ENCODE peak calls at places on chromosomes 16 and 17, in nine cellular contexts. One of them, this sample, is unnamed.

GRCh38 chr16:79902351-79902750 is 301.8 kb upstream of the MAF start:
- DNase-seq in GM04504: no peak
- DNase-seq in stimulated activated CD4-positive, alpha-beta T cell treated with anti-CD3 and anti-CD28 coated beads, TNF-alpha, amount 100 ng/mL, for 4 hours: no peak
- DNase-seq in A172: no peak
- DNase-seq in psoas muscle: no peak
- DNase-seq in WTC11: no peak
- DNase-seq in HFF-Myc: no peak
- DNase-seq in activated naive CD4-positive, alpha-beta T cell treated with anti-CD3 and anti-CD28 coated beads, Interleukin-2, amount 10 ng/mL, durations not matched to agents 7 days and 5 days: no peak
- DNase-seq in head of caudate nucleus: no peak
- DNase-seq in this sample: no peak

GRCh38 chr17:1568950-1569810 is 6.6 kb upstream of the PITPNA start:
- DNase-seq in GM04504: no peak
- DNase-seq in stimulated activated CD4-positive, alpha-beta T cell treated with anti-CD3 and anti-CD28 coated beads, TNF-alpha, amount 100 ng/mL, for 4 hours: no peak
- DNase-seq in A172: no peak
- DNase-seq in psoas muscle: no peak
- DNase-seq in WTC11: no peak
- DNase-seq in HFF-Myc: no peak
- DNase-seq in activated naive CD4-positive, alpha-beta T cell treated with anti-CD3 and anti-CD28 coated beads, Interleukin-2, amount 10 ng/mL, durations not matched to agents 7 days and 5 days: no peak
- DNase-seq in head of caudate nucleus: no peak
- DNase-seq in this sample: no peak

GRCh38 chr17:62735027-62735651 is 73.0 kb downstream of the MARCHF10 start:
- DNase-seq in GM04504: no peak
- DNase-seq in stimulated activated CD4-positive, alpha-beta T cell treated with anti-CD3 and anti-CD28 coated beads, TNF-alpha, amount 100 ng/mL, for 4 hours: no peak
- DNase-seq in A172: no peak
- DNase-seq in psoas muscle: no peak
- DNase-seq in WTC11: no peak
- DNase-seq in HFF-Myc: no peak
- DNase-seq in activated naive CD4-positive, alpha-beta T cell treated with anti-CD3 and anti-CD28 coated beads, Interleukin-2, amount 10 ng/mL, durations not matched to agents 7 days and 5 days: no peak
- DNase-seq in head of caudate nucleus: no peak
- DNase-seq in this sample: no peak

GRCh38 chr16:5487728-5488127 is 390.1 kb upstream of the EEF2KMT start:
- DNase-seq in GM04504: no peak
- DNase-seq in stimulated activated CD4-positive, alpha-beta T cell treated with anti-CD3 and anti-CD28 coated beads, TNF-alpha, amount 100 ng/mL, for 4 hours: no peak
- DNase-seq in A172: no peak
- DNase-seq in psoas muscle: no peak
- DNase-seq in WTC11: no peak
- DNase-seq in HFF-Myc: no peak
- DNase-seq in activated naive CD4-positive, alpha-beta T cell treated with anti-CD3 and anti-CD28 coated beads, Interleukin-2, amount 10 ng/mL, durations not matched to agents 7 days and 5 days: no peak
- DNase-seq in head of caudate nucleus: no peak
- DNase-seq in this sample: no peak

GRCh38 chr16:56671706-56672105 is 2.1 kb downstream of the MT1H start:
- DNase-seq in GM04504: no peak
- DNase-seq in stimulated activated CD4-positive, alpha-beta T cell treated with anti-CD3 and anti-CD28 coated beads, TNF-alpha, amount 100 ng/mL, for 4 hours: no peak
- DNase-seq in A172: no peak
- DNase-seq in psoas muscle: no peak
- DNase-seq in WTC11: no peak
- DNase-seq in HFF-Myc: no peak
- DNase-seq in activated naive CD4-positive, alpha-beta T cell treated with anti-CD3 and anti-CD28 coated beads, Interleukin-2, amount 10 ng/mL, durations not matched to agents 7 days and 5 days: no peak
- DNase-seq in head of caudate nucleus: no peak
- DNase-seq in this sample: no peak

GRCh38 chr17:7862692-7863437 is 5.1 kb downstream of the CYB5D1 start:
- DNase-seq in GM04504: no peak
- DNase-seq in stimulated activated CD4-positive, alpha-beta T cell treated with anti-CD3 and anti-CD28 coated beads, TNF-alpha, amount 100 ng/mL, for 4 hours: no peak
- DNase-seq in A172: peak; percentile 36
- DNase-seq in psoas muscle: no peak
- DNase-seq in WTC11: peak; percentile 77
- DNase-seq in HFF-Myc: no peak
- DNase-seq in activated naive CD4-positive, alpha-beta T cell treated with anti-CD3 and anti-CD28 coated beads, Interleukin-2, amount 10 ng/mL, durations not matched to agents 7 days and 5 days: peak; percentile 66
- DNase-seq in head of caudate nucleus: peak; percentile 69
- DNase-seq in this sample: peak; percentile 34

GRCh38 chr16:4057439-4057877 is 58.8 kb downstream of the ADCY9 start:
- DNase-seq in GM04504: no peak
- DNase-seq in stimulated activated CD4-positive, alpha-beta T cell treated with anti-CD3 and anti-CD28 coated beads, TNF-alpha, amount 100 ng/mL, for 4 hours: no peak
- DNase-seq in A172: no peak
- DNase-seq in psoas muscle: no peak
- DNase-seq in WTC11: no peak
- DNase-seq in HFF-Myc: no peak
- DNase-seq in activated naive CD4-positive, alpha-beta T cell treated with anti-CD3 and anti-CD28 coated beads, Interleukin-2, amount 10 ng/mL, durations not matched to agents 7 days and 5 days: no peak
- DNase-seq in head of caudate nucleus: no peak
- DNase-seq in this sample: no peak

GRCh38 chr17:59840329-59840907 is 52.3 kb downstream of the TUBD1 start:
- DNase-seq in GM04504: no peak
- DNase-seq in stimulated activated CD4-positive, alpha-beta T cell treated with anti-CD3 and anti-CD28 coated beads, TNF-alpha, amount 100 ng/mL, for 4 hours: no peak
- DNase-seq in A172: no peak
- DNase-seq in psoas muscle: no peak
- DNase-seq in WTC11: peak; percentile 45
- DNase-seq in HFF-Myc: no peak
- DNase-seq in activated naive CD4-positive, alpha-beta T cell treated with anti-CD3 and anti-CD28 coated beads, Interleukin-2, amount 10 ng/mL, durations not matched to agents 7 days and 5 days: no peak
- DNase-seq in head of caudate nucleus: no peak
- DNase-seq in this sample: no peak

GRCh38 chr17:73770115-73770848 is 126.0 kb upstream of the SDK2 start:
- DNase-seq in GM04504: peak; percentile 59
- DNase-seq in stimulated activated CD4-positive, alpha-beta T cell treated with anti-CD3 and anti-CD28 coated beads, TNF-alpha, amount 100 ng/mL, for 4 hours: no peak
- DNase-seq in A172: peak; percentile 93
- DNase-seq in psoas muscle: peak; percentile 81
- DNase-seq in WTC11: no peak
- DNase-seq in HFF-Myc: peak; percentile 50
- DNase-seq in activated naive CD4-positive, alpha-beta T cell treated with anti-CD3 and anti-CD28 coated beads, Interleukin-2, amount 10 ng/mL, durations not matched to agents 7 days and 5 days: no peak
- DNase-seq in head of caudate nucleus: peak; percentile 83
- DNase-seq in this sample: peak; percentile 26

GRCh38 chr17:63718981-63719380 is 19.1 kb upstream of the LIMD2 start:
- DNase-seq in GM04504: no peak
- DNase-seq in stimulated activated CD4-positive, alpha-beta T cell treated with anti-CD3 and anti-CD28 coated beads, TNF-alpha, amount 100 ng/mL, for 4 hours: no peak
- DNase-seq in A172: no peak
- DNase-seq in psoas muscle: no peak
- DNase-seq in WTC11: no peak
- DNase-seq in HFF-Myc: no peak
- DNase-seq in activated naive CD4-positive, alpha-beta T cell treated with anti-CD3 and anti-CD28 coated beads, Interleukin-2, amount 10 ng/mL, durations not matched to agents 7 days and 5 days: no peak
- DNase-seq in head of caudate nucleus: no peak
- DNase-seq in this sample: no peak

GRCh38 chr17:81940538-81941483 is 3.7 kb upstream of the PYCR1 start:
- DNase-seq in GM04504: no peak
- DNase-seq in stimulated activated CD4-positive, alpha-beta T cell treated with anti-CD3 and anti-CD28 coated beads, TNF-alpha, amount 100 ng/mL, for 4 hours: no peak
- DNase-seq in A172: no peak
- DNase-seq in psoas muscle: no peak
- DNase-seq in WTC11: no peak
- DNase-seq in HFF-Myc: no peak
- DNase-seq in activated naive CD4-positive, alpha-beta T cell treated with anti-CD3 and anti-CD28 coated beads, Interleukin-2, amount 10 ng/mL, durations not matched to agents 7 days and 5 days: no peak
- DNase-seq in head of caudate nucleus: no peak
- DNase-seq in this sample: no peak

GRCh38 chr17:30095507-30096244 is 20.9 kb upstream of the NSRP1 start:
- DNase-seq in GM04504: peak; percentile 35
- DNase-seq in stimulated activated CD4-positive, alpha-beta T cell treated with anti-CD3 and anti-CD28 coated beads, TNF-alpha, amount 100 ng/mL, for 4 hours: no peak
- DNase-seq in A172: peak; percentile 81
- DNase-seq in psoas muscle: no peak
- DNase-seq in WTC11: no peak
- DNase-seq in HFF-Myc: no peak
- DNase-seq in activated naive CD4-positive, alpha-beta T cell treated with anti-CD3 and anti-CD28 coated beads, Interleukin-2, amount 10 ng/mL, durations not matched to agents 7 days and 5 days: peak; percentile 28
- DNase-seq in head of caudate nucleus: no peak
- DNase-seq in this sample: no peak

GRCh38 chr17:38428150-38428642 is at the start of gene ARHGAP23:
- DNase-seq in GM04504: no peak
- DNase-seq in stimulated activated CD4-positive, alpha-beta T cell treated with anti-CD3 and anti-CD28 coated beads, TNF-alpha, amount 100 ng/mL, for 4 hours: peak; percentile 19
- DNase-seq in A172: peak; percentile 69
- DNase-seq in psoas muscle: peak; percentile 86
- DNase-seq in WTC11: no peak
- DNase-seq in HFF-Myc: no peak
- DNase-seq in activated naive CD4-positive, alpha-beta T cell treated with anti-CD3 and anti-CD28 coated beads, Interleukin-2, amount 10 ng/mL, durations not matched to agents 7 days and 5 days: peak; percentile 58
- DNase-seq in head of caudate nucleus: peak; percentile 76
- DNase-seq in this sample: peak; percentile 62

GRCh38 chr17:8076502-8077266 is 10.8 kb downstream of the ALOX12B start:
- DNase-seq in GM04504: no peak
- DNase-seq in stimulated activated CD4-positive, alpha-beta T cell treated with anti-CD3 and anti-CD28 coated beads, TNF-alpha, amount 100 ng/mL, for 4 hours: no peak
- DNase-seq in A172: no peak
- DNase-seq in psoas muscle: no peak
- DNase-seq in WTC11: no peak
- DNase-seq in HFF-Myc: no peak
- DNase-seq in activated naive CD4-positive, alpha-beta T cell treated with anti-CD3 and anti-CD28 coated beads, Interleukin-2, amount 10 ng/mL, durations not matched to agents 7 days and 5 days: no peak
- DNase-seq in head of caudate nucleus: no peak
- DNase-seq in this sample: no peak

GRCh38 chr17:76266244-76266938 is 1.2 kb downstream of the UBALD2 start:
- DNase-seq in GM04504: no peak
- DNase-seq in stimulated activated CD4-positive, alpha-beta T cell treated with anti-CD3 and anti-CD28 coated beads, TNF-alpha, amount 100 ng/mL, for 4 hours: no peak
- DNase-seq in A172: peak; percentile 33
- DNase-seq in psoas muscle: no peak
- DNase-seq in WTC11: no peak
- DNase-seq in HFF-Myc: no peak
- DNase-seq in activated naive CD4-positive, alpha-beta T cell treated with anti-CD3 and anti-CD28 coated beads, Interleukin-2, amount 10 ng/mL, durations not matched to agents 7 days and 5 days: peak; percentile 65
- DNase-seq in head of caudate nucleus: no peak
- DNase-seq in this sample: no peak

GRCh38 chr16:19138601-19139000 is 24.8 kb downstream of the ITPRIPL2 start:
- DNase-seq in GM04504: peak; percentile 81
- DNase-seq in stimulated activated CD4-positive, alpha-beta T cell treated with anti-CD3 and anti-CD28 coated beads, TNF-alpha, amount 100 ng/mL, for 4 hours: no peak
- DNase-seq in A172: peak; percentile 63
- DNase-seq in psoas muscle: peak; percentile 80
- DNase-seq in WTC11: no peak
- DNase-seq in HFF-Myc: peak; percentile 60
- DNase-seq in activated naive CD4-positive, alpha-beta T cell treated with anti-CD3 and anti-CD28 coated beads, Interleukin-2, amount 10 ng/mL, durations not matched to agents 7 days and 5 days: no peak
- DNase-seq in head of caudate nucleus: no peak
- DNase-seq in this sample: no peak

GRCh38 chr17:35498429-35499178 is 38.9 kb downstream of the SLFN12L start:
- DNase-seq in GM04504: no peak
- DNase-seq in stimulated activated CD4-positive, alpha-beta T cell treated with anti-CD3 and anti-CD28 coated beads, TNF-alpha, amount 100 ng/mL, for 4 hours: no peak
- DNase-seq in A172: no peak
- DNase-seq in psoas muscle: no peak
- DNase-seq in WTC11: no peak
- DNase-seq in HFF-Myc: no peak
- DNase-seq in activated naive CD4-positive, alpha-beta T cell treated with anti-CD3 and anti-CD28 coated beads, Interleukin-2, amount 10 ng/mL, durations not matched to agents 7 days and 5 days: no peak
- DNase-seq in head of caudate nucleus: no peak
- DNase-seq in this sample: no peak

GRCh38 chr16:47694543-47694942 is 233.4 kb downstream of the PHKB start:
- DNase-seq in GM04504: no peak
- DNase-seq in stimulated activated CD4-positive, alpha-beta T cell treated with anti-CD3 and anti-CD28 coated beads, TNF-alpha, amount 100 ng/mL, for 4 hours: no peak
- DNase-seq in A172: no peak
- DNase-seq in psoas muscle: no peak
- DNase-seq in WTC11: peak; percentile 22
- DNase-seq in HFF-Myc: no peak
- DNase-seq in activated naive CD4-positive, alpha-beta T cell treated with anti-CD3 and anti-CD28 coated beads, Interleukin-2, amount 10 ng/mL, durations not matched to agents 7 days and 5 days: peak; percentile 23
- DNase-seq in head of caudate nucleus: no peak
- DNase-seq in this sample: no peak

GRCh38 chr17:4951486-4951885 is 567 bp downstream of the ENO3 start:
- DNase-seq in GM04504: no peak
- DNase-seq in stimulated activated CD4-positive, alpha-beta T cell treated with anti-CD3 and anti-CD28 coated beads, TNF-alpha, amount 100 ng/mL, for 4 hours: no peak
- DNase-seq in A172: no peak
- DNase-seq in psoas muscle: peak; percentile 78
- DNase-seq in WTC11: no peak
- DNase-seq in HFF-Myc: no peak
- DNase-seq in activated naive CD4-positive, alpha-beta T cell treated with anti-CD3 and anti-CD28 coated beads, Interleukin-2, amount 10 ng/mL, durations not matched to agents 7 days and 5 days: no peak
- DNase-seq in head of caudate nucleus: no peak
- DNase-seq in this sample: no peak

GRCh38 chr17:45814622-45815606 is 29.8 kb upstream of the SPPL2C start:
- DNase-seq in GM04504: no peak
- DNase-seq in stimulated activated CD4-positive, alpha-beta T cell treated with anti-CD3 and anti-CD28 coated beads, TNF-alpha, amount 100 ng/mL, for 4 hours: no peak
- DNase-seq in A172: no peak
- DNase-seq in psoas muscle: no peak
- DNase-seq in WTC11: no peak
- DNase-seq in HFF-Myc: no peak
- DNase-seq in activated naive CD4-positive, alpha-beta T cell treated with anti-CD3 and anti-CD28 coated beads, Interleukin-2, amount 10 ng/mL, durations not matched to agents 7 days and 5 days: no peak
- DNase-seq in head of caudate nucleus: no peak
- DNase-seq in this sample: no peak

GRCh38 chr17:32486701-32487459 is at the start of gene CDK5R1:
- DNase-seq in GM04504: no peak
- DNase-seq in stimulated activated CD4-positive, alpha-beta T cell treated with anti-CD3 and anti-CD28 coated beads, TNF-alpha, amount 100 ng/mL, for 4 hours: peak; percentile 41
- DNase-seq in A172: peak; percentile 68
- DNase-seq in psoas muscle: peak; percentile 86
- DNase-seq in WTC11: peak; percentile 77
- DNase-seq in HFF-Myc: no peak
- DNase-seq in activated naive CD4-positive, alpha-beta T cell treated with anti-CD3 and anti-CD28 coated beads, Interleukin-2, amount 10 ng/mL, durations not matched to agents 7 days and 5 days: peak; percentile 83
- DNase-seq in head of caudate nucleus: peak; percentile 75
- DNase-seq in this sample: no peak

GRCh38 chr17:47363171-47363570 is 39.4 kb downstream of the EFCAB13 start:
- DNase-seq in GM04504: no peak
- DNase-seq in stimulated activated CD4-positive, alpha-beta T cell treated with anti-CD3 and anti-CD28 coated beads, TNF-alpha, amount 100 ng/mL, for 4 hours: no peak
- DNase-seq in A172: no peak
- DNase-seq in psoas muscle: no peak
- DNase-seq in WTC11: no peak
- DNase-seq in HFF-Myc: no peak
- DNase-seq in activated naive CD4-positive, alpha-beta T cell treated with anti-CD3 and anti-CD28 coated beads, Interleukin-2, amount 10 ng/mL, durations not matched to agents 7 days and 5 days: no peak
- DNase-seq in head of caudate nucleus: no peak
- DNase-seq in this sample: no peak

GRCh38 chr17:82734987-82735866 is at the start of gene FN3K:
- DNase-seq in GM04504: no peak
- DNase-seq in stimulated activated CD4-positive, alpha-beta T cell treated with anti-CD3 and anti-CD28 coated beads, TNF-alpha, amount 100 ng/mL, for 4 hours: no peak
- DNase-seq in A172: peak; percentile 35
- DNase-seq in psoas muscle: peak; percentile 83
- DNase-seq in WTC11: peak; percentile 70
- DNase-seq in HFF-Myc: no peak
- DNase-seq in activated naive CD4-positive, alpha-beta T cell treated with anti-CD3 and anti-CD28 coated beads, Interleukin-2, amount 10 ng/mL, durations not matched to agents 7 days and 5 days: peak; percentile 65
- DNase-seq in head of caudate nucleus: peak; percentile 82
- DNase-seq in this sample: peak; percentile 86

GRCh38 chr16:24609740-24610420 is 70.5 kb downstream of the RBBP6 start:
- DNase-seq in GM04504: peak; percentile 20
- DNase-seq in stimulated activated CD4-positive, alpha-beta T cell treated with anti-CD3 and anti-CD28 coated beads, TNF-alpha, amount 100 ng/mL, for 4 hours: no peak
- DNase-seq in A172: no peak
- DNase-seq in psoas muscle: peak; percentile 62
- DNase-seq in WTC11: peak; percentile 52
- DNase-seq in HFF-Myc: no peak
- DNase-seq in activated naive CD4-positive, alpha-beta T cell treated with anti-CD3 and anti-CD28 coated beads, Interleukin-2, amount 10 ng/mL, durations not matched to agents 7 days and 5 days: no peak
- DNase-seq in head of caudate nucleus: peak; percentile 79
- DNase-seq in this sample: peak; percentile 65

GRCh38 chr17:50558955-50559614 is 1.4 kb upstream of the CACNA1G start:
- DNase-seq in GM04504: no peak
- DNase-seq in stimulated activated CD4-positive, alpha-beta T cell treated with anti-CD3 and anti-CD28 coated beads, TNF-alpha, amount 100 ng/mL, for 4 hours: no peak
- DNase-seq in A172: no peak
- DNase-seq in psoas muscle: no peak
- DNase-seq in WTC11: peak; percentile 79
- DNase-seq in HFF-Myc: no peak
- DNase-seq in activated naive CD4-positive, alpha-beta T cell treated with anti-CD3 and anti-CD28 coated beads, Interleukin-2, amount 10 ng/mL, durations not matched to agents 7 days and 5 days: peak; percentile 39
- DNase-seq in head of caudate nucleus: no peak
- DNase-seq in this sample: no peak

GRCh38 chr16:2786061-2786825 is 1.1 kb downstream of the PRSS33 start:
- DNase-seq in GM04504: no peak
- DNase-seq in stimulated activated CD4-positive, alpha-beta T cell treated with anti-CD3 and anti-CD28 coated beads, TNF-alpha, amount 100 ng/mL, for 4 hours: no peak
- DNase-seq in A172: no peak
- DNase-seq in psoas muscle: no peak
- DNase-seq in WTC11: no peak
- DNase-seq in HFF-Myc: no peak
- DNase-seq in activated naive CD4-positive, alpha-beta T cell treated with anti-CD3 and anti-CD28 coated beads, Interleukin-2, amount 10 ng/mL, durations not matched to agents 7 days and 5 days: peak; percentile 19
- DNase-seq in head of caudate nucleus: no peak
- DNase-seq in this sample: no peak

GRCh38 chr16:15777533-15778203 is 79.2 kb downstream of the MYH11 start:
- DNase-seq in GM04504: no peak
- DNase-seq in stimulated activated CD4-positive, alpha-beta T cell treated with anti-CD3 and anti-CD28 coated beads, TNF-alpha, amount 100 ng/mL, for 4 hours: no peak
- DNase-seq in A172: peak; percentile 52
- DNase-seq in psoas muscle: no peak
- DNase-seq in WTC11: peak; percentile 58
- DNase-seq in HFF-Myc: peak; percentile 42
- DNase-seq in activated naive CD4-positive, alpha-beta T cell treated with anti-CD3 and anti-CD28 coated beads, Interleukin-2, amount 10 ng/mL, durations not matched to agents 7 days and 5 days: peak; percentile 27
- DNase-seq in head of caudate nucleus: no peak
- DNase-seq in this sample: no peak

GRCh38 chr17:19346351-19347255 is 15.9 kb downstream of the B9D1 start:
- DNase-seq in GM04504: peak; percentile 90
- DNase-seq in stimulated activated CD4-positive, alpha-beta T cell treated with anti-CD3 and anti-CD28 coated beads, TNF-alpha, amount 100 ng/mL, for 4 hours: no peak
- DNase-seq in A172: peak; percentile 97
- DNase-seq in psoas muscle: peak; percentile 87
- DNase-seq in WTC11: no peak
- DNase-seq in HFF-Myc: peak; percentile 55
- DNase-seq in activated naive CD4-positive, alpha-beta T cell treated with anti-CD3 and anti-CD28 coated beads, Interleukin-2, amount 10 ng/mL, durations not matched to agents 7 days and 5 days: no peak
- DNase-seq in head of caudate nucleus: peak; percentile 31
- DNase-seq in this sample: no peak

GRCh38 chr16:74487634-74488495 is 66.6 kb upstream of the CLEC18B start:
- DNase-seq in GM04504: no peak
- DNase-seq in stimulated activated CD4-positive, alpha-beta T cell treated with anti-CD3 and anti-CD28 coated beads, TNF-alpha, amount 100 ng/mL, for 4 hours: no peak
- DNase-seq in A172: no peak
- DNase-seq in psoas muscle: no peak
- DNase-seq in WTC11: no peak
- DNase-seq in HFF-Myc: no peak
- DNase-seq in activated naive CD4-positive, alpha-beta T cell treated with anti-CD3 and anti-CD28 coated beads, Interleukin-2, amount 10 ng/mL, durations not matched to agents 7 days and 5 days: no peak
- DNase-seq in head of caudate nucleus: no peak
- DNase-seq in this sample: no peak

GRCh38 chr16:14003119-14003570 is 68.0 kb upstream of the MRTFB start:
- DNase-seq in GM04504: peak; percentile 42
- DNase-seq in stimulated activated CD4-positive, alpha-beta T cell treated with anti-CD3 and anti-CD28 coated beads, TNF-alpha, amount 100 ng/mL, for 4 hours: no peak
- DNase-seq in A172: peak; percentile 38
- DNase-seq in psoas muscle: peak; percentile 74
- DNase-seq in WTC11: peak; percentile 69
- DNase-seq in HFF-Myc: peak; percentile 66
- DNase-seq in activated naive CD4-positive, alpha-beta T cell treated with anti-CD3 and anti-CD28 coated beads, Interleukin-2, amount 10 ng/mL, durations not matched to agents 7 days and 5 days: no peak
- DNase-seq in head of caudate nucleus: peak; percentile 88
- DNase-seq in this sample: peak; percentile 4

GRCh38 chr17:45127583-45128300 is 4.6 kb downstream of the PLCD3 start:
- DNase-seq in GM04504: peak; percentile 27
- DNase-seq in stimulated activated CD4-positive, alpha-beta T cell treated with anti-CD3 and anti-CD28 coated beads, TNF-alpha, amount 100 ng/mL, for 4 hours: no peak
- DNase-seq in A172: peak; percentile 73
- DNase-seq in psoas muscle: no peak
- DNase-seq in WTC11: no peak
- DNase-seq in HFF-Myc: no peak
- DNase-seq in activated naive CD4-positive, alpha-beta T cell treated with anti-CD3 and anti-CD28 coated beads, Interleukin-2, amount 10 ng/mL, durations not matched to agents 7 days and 5 days: no peak
- DNase-seq in head of caudate nucleus: no peak
- DNase-seq in this sample: no peak

This sample was measured in substantia nigra.